ENCODE peak calls at places on chromosome 1, in nine cellular contexts. W, O, F, L, M, V, H, A and Y are unnamed samples. For H3K9me3 and H3K27me3, the result is how much of the 10 kb centered on the place peaks cover.

GRCh38 chr1:104733866-104734265 is 984.2 kb downstream of the AMY1C start:
- DNase-seq in W (no peak), O (no peak), F (no peak), L (no peak), M (no peak), V (no peak), H (no peak), A (no peak), Y (no peak)

GRCh38 chr1:43632135-43632670 is 17.7 kb upstream of the KDM4A start:
- DNase-seq in W (no peak), O (no peak), F (no peak), L (no peak), M (no peak), V (no peak), H (no peak), A (no peak), Y (no peak)

GRCh38 chr1:193355179-193355578 is 168.8 kb upstream of the B3GALT2 start:
- DNase-seq in W (no peak), O (no peak), F (no peak), L (no peak), M (no peak), V (peak), H (no peak), A (no peak), Y (no peak)

GRCh38 chr1:185559684-185560310 is 174.4 kb upstream of the HMCN1 start:
- DNase-seq in W (peak), O (peak), F (no peak), L (no peak), M (no peak), V (peak), H (peak), A (peak), Y (peak)

GRCh38 chr1:89942825-89943658 is 51.9 kb upstream of the ZNF326 start:
- DNase-seq in W (no peak), O (no peak), F (no peak), L (no peak), M (no peak), V (peak), H (no peak), A (no peak), Y (no peak)

GRCh38 chr1:100989306-100990077 is 36.1 kb downstream of the DPH5 start:
- DNase-seq in W (no peak), O (peak), F (no peak), L (no peak), M (no peak), V (peak), H (no peak), A (no peak), Y (no peak)

GRCh38 chr1:41576206-41576605 is 91.7 kb upstream of the EDN2 start:
- DNase-seq in W (no peak), O (no peak), F (no peak), L (no peak), M (no peak), V (no peak), H (no peak), A (no peak), Y (no peak)

GRCh38 chr1:238811211-238811610 is 575.2 kb upstream of the CHRM3 start:
- DNase-seq in W (no peak), O (peak), F (no peak), L (no peak), M (no peak), V (no peak), H (no peak), A (no peak), Y (no peak)

GRCh38 chr1:54271341-54271740 is 71.4 kb downstream of the MRPL37 start:
- DNase-seq in W (no peak), O (no peak), F (no peak), L (no peak), M (peak), V (no peak), H (no peak), A (no peak), Y (no peak)

GRCh38 chr1:230822092-230822581 is 46.2 kb downstream of the C1orf198 start:
- DNase-seq in W (no peak), O (peak), F (no peak), L (peak), M (peak), V (peak), H (no peak), A (no peak), Y (peak)

GRCh38 chr1:25575191-25575590 is 31.8 kb downstream of the LDLRAP1 start:
- DNase-seq in W (no peak), O (no peak), F (no peak), L (no peak), M (no peak), V (no peak), H (no peak), A (no peak), Y (no peak)

GRCh38 chr1:69976896-69977295 is 228.5 kb downstream of the LRRC40 start:
- DNase-seq in W (no peak), O (peak), F (no peak), L (no peak), M (no peak), V (peak), H (no peak), A (no peak), Y (no peak)

GRCh38 chr1:50490640-50491039 is 67.4 kb upstream of the DMRTA2 start:
- DNase-seq in W (no peak), O (no peak), F (no peak), L (no peak), M (no peak), V (no peak), H (peak), A (no peak), Y (no peak)

GRCh38 chr1:50493710-50494109 is 70.5 kb upstream of the DMRTA2 start:
- DNase-seq in W (no peak), O (no peak), F (no peak), L (no peak), M (no peak), V (no peak), H (no peak), A (no peak), Y (no peak)

GRCh38 chr1:169081503-169082123 is 24.9 kb upstream of the ATP1B1 start:
- DNase-seq in W (no peak), O (no peak), F (no peak), L (no peak), M (no peak), V (no peak), H (no peak), A (no peak), Y (no peak)

GRCh38 chr1:245332513-245332912 is 177.7 kb downstream of the KIF26B start:
- DNase-seq in W (no peak), O (peak), F (no peak), L (no peak), M (no peak), V (peak), H (no peak), A (no peak), Y (no peak)

GRCh38 chr1:98429851-98430496 is 231.5 kb upstream of the SNX7 start:
- DNase-seq in W (no peak), O (no peak), F (no peak), L (no peak), M (no peak), V (no peak), H (no peak), A (no peak), Y (no peak)

GRCh38 chr1:97820470-97821188 is 100.2 kb downstream of the DPYD start:
- DNase-seq in W (no peak), O (peak), F (no peak), L (no peak), M (no peak), V (peak), H (peak), A (peak), Y (no peak)

GRCh38 chr1:223714849-223715709 is 2.7 kb downstream of the CAPN2 start:
- DNase-seq in W (peak), O (peak), F (peak), L (no peak), M (no peak), V (peak), H (no peak), A (peak), Y (no peak)

GRCh38 chr1:223714421-223714724 is 2.0 kb downstream of the CAPN2 start:
- DNase-seq in W (no peak), O (no peak), F (no peak), L (no peak), M (no peak), V (no peak), H (no peak), A (no peak), Y (no peak)

GRCh38 chr1:223717123-223717522 is 4.8 kb downstream of the CAPN2 start:
- DNase-seq in W (no peak), O (no peak), F (no peak), L (no peak), M (no peak), V (no peak), H (no peak), A (no peak), Y (no peak)

GRCh38 chr1:223716302-223716862 is 4.0 kb downstream of the CAPN2 start:
- DNase-seq in W (peak), O (peak), F (no peak), L (no peak), M (no peak), V (peak), H (peak), A (no peak), Y (no peak)

DNA sequence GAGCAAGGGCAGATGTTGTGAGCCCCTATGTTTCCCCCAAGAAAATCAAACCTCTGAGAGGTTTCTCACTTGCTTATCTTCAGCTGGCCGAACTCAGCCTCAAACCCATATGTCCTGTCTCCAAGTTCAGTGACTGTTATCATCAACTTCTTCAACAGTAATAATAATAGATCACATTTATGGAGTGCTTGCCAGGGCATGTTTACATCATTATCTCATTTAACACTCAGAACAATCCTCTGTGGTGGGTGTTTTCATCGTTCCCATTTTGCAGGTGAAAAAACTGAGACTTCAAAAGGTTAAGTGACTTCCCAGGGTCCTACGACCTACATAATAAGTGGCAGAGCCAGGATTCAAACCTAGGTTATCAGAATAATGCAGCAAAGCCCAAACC is 3.4 kb downstream of the CAPN2 start:
- DNase-seq in W (no peak), O (no peak), F (no peak), L (no peak), M (no peak), V (no peak), H (no peak), A (no peak), Y (no peak)
- H3K9me3 ChIP-seq in W (under half), O (under half), F (under half), L (under half), M (under half), V (under half), H (under half), A (under half), Y (under half)

GRCh38 chr1:16120940-16121410 is 34.9 kb downstream of the EPHA2 start:
- DNase-seq in W (no peak), O (no peak), F (no peak), L (no peak), M (no peak), V (peak), H (no peak), A (no peak), Y (no peak)
- H3K27me3 ChIP-seq in W (under half), O (under half), F (under half), L (under half), M (under half), V (under half), H (half or more), A (under half), Y (under half)

DNA sequence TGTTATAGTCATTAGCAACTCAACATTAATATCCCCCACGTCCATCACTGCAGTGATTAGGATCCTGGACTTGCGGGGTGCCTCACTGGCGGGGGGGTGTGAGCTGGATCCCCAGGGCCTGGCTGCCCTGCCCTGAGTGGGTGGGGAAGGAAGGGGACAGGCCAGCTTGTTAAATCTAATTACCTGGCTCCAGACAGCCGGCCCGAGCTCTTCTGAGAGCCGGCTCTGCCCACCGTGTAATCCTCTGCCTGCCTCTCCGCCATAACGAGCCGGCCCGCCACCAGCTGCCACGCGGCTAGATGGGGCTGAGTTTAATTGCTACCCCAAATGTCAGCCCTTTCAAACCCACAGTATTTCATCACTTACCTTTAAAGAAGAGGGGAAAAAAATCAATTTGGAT is 227.3 kb upstream of the CSF3R start:
- DNase-seq in W (no peak), O (no peak), F (no peak), L (no peak), M (no peak), V (no peak), H (no peak), A (no peak), Y (no peak)
- H3K9me3 ChIP-seq in W (under half), O (under half), F (under half), L (under half), M (under half), V (under half), H (under half), A (under half), Y (under half)

DNA sequence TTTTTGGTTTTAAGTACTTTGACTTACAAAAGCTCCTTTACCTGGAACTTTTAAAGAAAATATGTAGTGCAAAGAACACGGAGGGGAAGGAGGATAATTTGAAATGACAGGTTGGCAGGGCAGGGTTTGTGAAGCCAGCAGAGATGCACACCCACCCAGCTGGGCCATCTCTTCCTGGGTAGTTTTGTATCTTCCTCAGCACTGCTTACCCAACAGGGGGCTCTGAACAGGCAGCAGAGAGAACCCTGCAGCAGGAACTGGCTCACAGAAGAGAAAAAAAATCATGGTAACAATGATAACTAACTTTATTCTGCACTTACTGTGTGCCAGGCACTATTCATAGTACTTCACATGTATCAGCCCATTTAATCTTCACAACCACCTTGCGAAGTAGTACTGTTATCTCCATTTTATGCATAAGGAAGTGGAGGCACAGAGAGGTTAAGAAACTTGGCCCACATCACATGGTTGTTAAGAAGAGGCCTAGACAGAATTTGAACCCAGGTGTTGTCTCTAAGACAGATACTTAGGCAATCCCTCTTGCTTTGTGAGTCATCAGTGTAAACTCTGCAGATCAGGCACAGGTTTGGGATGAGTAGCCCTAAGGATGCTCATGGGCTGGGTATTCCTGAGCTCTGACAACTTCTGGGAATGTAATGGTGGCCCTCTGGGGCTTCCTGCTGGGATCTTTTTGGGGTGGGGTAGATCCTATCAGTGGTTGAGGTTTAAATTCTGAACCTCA is 60.8 kb downstream of the ELK4 start:
- DNase-seq in W (no peak), O (no peak), F (no peak), L (no peak), M (no peak), V (peak), H (no peak), A (no peak), Y (no peak)
- H3K27me3 ChIP-seq in W (under half), O (under half), F (under half), L (under half), M (under half), V (half or more), H (half or more), A (under half), Y (under half)

GRCh38 chr1:2929335-2929734 is 91.9 kb upstream of the ACTRT2 start:
- DNase-seq in W (no peak), O (no peak), F (no peak), L (no peak), M (no peak), V (no peak), H (no peak), A (no peak), Y (no peak)

GRCh38 chr1:2930971-2931721 is 90.1 kb upstream of the ACTRT2 start:
- DNase-seq in W (no peak), O (no peak), F (no peak), L (no peak), M (no peak), V (no peak), H (no peak), A (no peak), Y (no peak)

GRCh38 chr1:2928733-2929325 is 92.4 kb upstream of the ACTRT2 start:
- DNase-seq in W (no peak), O (no peak), F (no peak), L (no peak), M (no peak), V (no peak), H (no peak), A (no peak), Y (peak)

GRCh38 chr1:2931722-2932401 is 89.4 kb upstream of the ACTRT2 start:
- DNase-seq in W (no peak), O (no peak), F (no peak), L (no peak), M (no peak), V (no peak), H (no peak), A (no peak), Y (no peak)

GRCh38 chr1:2930016-2930815 is 91.1 kb upstream of the ACTRT2 start:
- DNase-seq in W (no peak), O (no peak), F (no peak), L (no peak), M (no peak), V (no peak), H (no peak), A (no peak), Y (peak)
- H3K9me3 ChIP-seq in W (under half), O (under half), F (under half), L (under half), M (under half), V (under half), H (under half), A (under half), Y (under half)

GRCh38 chr1:156894711-156895407 is 1.3 kb downstream of the PEAR1 start:
- DNase-seq in W (no peak), O (peak), F (no peak), L (peak), M (peak), V (no peak), H (no peak), A (no peak), Y (peak)

GRCh38 chr1:156897078-156897825 is 3.7 kb downstream of the PEAR1 start:
- DNase-seq in W (no peak), O (peak), F (peak), L (peak), M (no peak), V (peak), H (no peak), A (no peak), Y (peak)

GRCh38 chr1:156895408-156895874 is 1.9 kb downstream of the PEAR1 start:
- DNase-seq in W (no peak), O (no peak), F (peak), L (peak), M (no peak), V (no peak), H (no peak), A (no peak), Y (peak)

GRCh38 chr1:156896490-156897033 is 3.0 kb downstream of the PEAR1 start:
- DNase-seq in W (no peak), O (peak), F (peak), L (peak), M (no peak), V (peak), H (no peak), A (no peak), Y (peak)

DNA sequence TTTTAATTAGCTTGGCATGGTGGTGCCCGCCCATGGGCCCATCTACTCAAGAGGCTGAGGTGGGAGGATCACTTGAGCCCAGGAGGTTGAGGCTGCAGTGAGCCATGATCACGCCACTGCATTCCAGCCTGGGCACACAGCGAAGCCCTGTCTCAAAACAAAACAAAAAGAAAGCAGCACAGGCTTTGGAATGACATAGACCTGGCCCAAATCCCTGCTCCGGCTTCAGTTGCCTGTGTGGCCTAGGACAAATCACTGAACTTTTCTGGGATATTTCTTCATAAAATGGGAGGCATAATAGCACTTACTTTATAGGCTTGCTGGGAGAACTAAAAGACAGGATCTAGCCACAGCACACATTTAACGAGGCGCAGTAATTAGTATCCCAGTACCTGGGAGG is 2.4 kb downstream of the PEAR1 start:
- DNase-seq in W (no peak), O (peak), F (no peak), L (peak), M (no peak), V (no peak), H (no peak), A (no peak), Y (peak)
- H3K27me3 ChIP-seq in W (under half), O (under half), F (under half), L (under half), M (under half), V (under half), H (half or more), A (under half), Y (under half)

GRCh38 chr1:221720545-221720944 is 21.3 kb downstream of the DUSP10 start:
- DNase-seq in W (no peak), O (no peak), F (no peak), L (no peak), M (no peak), V (no peak), H (no peak), A (no peak), Y (no peak)
- H3K9me3 ChIP-seq in W (under half), O (under half), F (under half), L (under half), M (under half), V (under half), H (under half), A (under half), Y (under half)

GRCh38 chr1:24317081-24317480 is 2.1 kb upstream of the GRHL3 start:
- DNase-seq in W (no peak), O (no peak), F (peak), L (no peak), M (no peak), V (no peak), H (no peak), A (no peak), Y (no peak)

GRCh38 chr1:24316659-24317058 is 2.5 kb upstream of the GRHL3 start:
- DNase-seq in W (no peak), O (no peak), F (no peak), L (no peak), M (no peak), V (no peak), H (no peak), A (no peak), Y (no peak)

GRCh38 chr1:24318988-24319863 is at the start of gene GRHL3:
- DNase-seq in W (no peak), O (peak), F (peak), L (no peak), M (no peak), V (peak), H (peak), A (no peak), Y (no peak)

GRCh38 chr1:24319962-24320361 is 805 bp downstream of the GRHL3 start:
- DNase-seq in W (no peak), O (no peak), F (no peak), L (no peak), M (no peak), V (no peak), H (no peak), A (no peak), Y (no peak)

DNA sequence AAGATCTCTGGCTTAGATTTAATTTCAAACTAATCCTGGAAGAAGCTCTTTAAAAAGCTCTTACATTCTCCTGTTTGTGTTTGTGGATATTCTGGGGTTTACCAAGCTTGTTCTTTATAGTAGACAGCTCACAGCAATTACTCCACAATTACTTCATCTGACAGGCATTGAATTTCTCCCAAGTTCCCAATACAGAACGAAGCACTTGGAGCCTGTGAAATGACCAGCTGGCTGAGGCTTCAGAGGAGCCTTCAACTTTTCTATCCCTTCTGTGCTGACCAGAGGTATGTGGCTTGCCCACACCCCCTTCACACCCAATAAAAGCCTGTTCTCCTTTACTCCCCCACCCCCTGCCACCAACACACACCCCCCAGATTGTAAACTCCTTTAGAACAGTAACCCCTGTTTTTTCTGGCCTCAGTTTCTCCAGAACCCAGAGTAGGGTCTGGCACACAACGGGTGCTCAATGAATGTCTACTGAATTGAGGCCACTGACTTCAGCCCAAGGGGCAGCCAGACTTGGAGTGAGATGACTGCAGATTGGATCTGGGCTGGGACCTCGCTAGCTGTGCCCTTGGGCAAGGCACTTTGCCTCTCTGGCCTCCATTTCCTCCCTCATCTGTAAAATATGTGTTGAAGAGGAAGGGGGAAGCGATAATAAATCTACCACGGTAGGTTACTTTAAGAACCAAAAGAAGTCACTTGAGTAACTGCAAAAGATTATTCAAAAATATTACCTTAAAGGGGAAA is 744 bp upstream of the GRHL3 start:
- DNase-seq in W (no peak), O (peak), F (no peak), L (no peak), M (no peak), V (peak), H (no peak), A (no peak), Y (no peak)
- H3K27me3 ChIP-seq in W (under half), O (under half), F (under half), L (under half), M (under half), V (under half), H (under half), A (under half), Y (under half)